ENCODE peak calls at places on chromosome 18, in six cellular contexts. U, I, Q, K, V and X are unnamed samples.

GRCh38 chr18:54918060-54918459 is 41.2 kb downstream of the CCDC68 start:
- DNase-seq in U (no peak), V (no peak), I (no peak), Q (no peak), K (no peak), X (no peak)

GRCh38 chr18:3269900-3270299 is 8.0 kb downstream of the MYL12B start:
- DNase-seq in I (no peak), U (no peak), Q (no peak), K (no peak), V (no peak), X (no peak)

GRCh38 chr18:58177886-58178470 is 134.0 kb downstream of the NEDD4L start:
- DNase-seq in I (peak), K (no peak), V (no peak), Q (no peak), U (peak), X (no peak)

GRCh38 chr18:697771-698170 is 14.7 kb downstream of the ENOSF1 start:
- DNase-seq in K (no peak), Q (no peak), U (no peak), I (no peak), V (no peak), X (no peak)

GRCh38 chr18:9403795-9404564 is 69.4 kb downstream of the TWSG1 start:
- DNase-seq in Q (no peak), V (no peak), U (peak), I (peak), K (no peak), X (no peak)

GRCh38 chr18:44920441-44920840 is 239.8 kb downstream of the SETBP1 start:
- DNase-seq in Q (no peak), K (no peak), U (no peak), V (no peak), I (no peak), X (no peak)

GRCh38 chr18:57352761-57353136 is 392 bp downstream of the ST8SIA3 start:
- DNase-seq in V (no peak), I (no peak), U (peak), K (no peak), Q (no peak), X (no peak)

GRCh38 chr18:32810314-32810713 is 37.5 kb upstream of the KLHL14 start:
- DNase-seq in V (no peak), Q (no peak), I (no peak), U (no peak), K (no peak), X (no peak)

GRCh38 chr18:54766631-54767030 is 61.6 kb upstream of the RAB27B start:
- DNase-seq in V (no peak), K (no peak), I (no peak), U (no peak), Q (no peak), X (no peak)

GRCh38 chr18:6975084-6975483 is 142.5 kb downstream of the LAMA1 start:
- DNase-seq in K (no peak), Q (no peak), I (no peak), U (no peak), V (no peak), X (no peak)

GRCh38 chr18:58044370-58045264 is 591 bp downstream of the NEDD4L start:
- DNase-seq in Q (peak), I (no peak), K (peak), V (no peak), U (peak), X (peak)

GRCh38 chr18:36620801-36621200 is 208.0 kb downstream of the TPGS2 start:
- DNase-seq in Q (no peak), U (no peak), V (no peak), I (no peak), K (no peak), X (no peak)

GRCh38 chr18:7830468-7830867 is 263.4 kb downstream of the PTPRM start:
- DNase-seq in U (no peak), V (peak), Q (no peak), K (no peak), I (no peak), X (peak)

GRCh38 chr18:2223394-2223793 is 347.9 kb downstream of the METTL4 start:
- DNase-seq in V (no peak), U (no peak), Q (no peak), K (no peak), I (no peak), X (no peak)

DNA sequence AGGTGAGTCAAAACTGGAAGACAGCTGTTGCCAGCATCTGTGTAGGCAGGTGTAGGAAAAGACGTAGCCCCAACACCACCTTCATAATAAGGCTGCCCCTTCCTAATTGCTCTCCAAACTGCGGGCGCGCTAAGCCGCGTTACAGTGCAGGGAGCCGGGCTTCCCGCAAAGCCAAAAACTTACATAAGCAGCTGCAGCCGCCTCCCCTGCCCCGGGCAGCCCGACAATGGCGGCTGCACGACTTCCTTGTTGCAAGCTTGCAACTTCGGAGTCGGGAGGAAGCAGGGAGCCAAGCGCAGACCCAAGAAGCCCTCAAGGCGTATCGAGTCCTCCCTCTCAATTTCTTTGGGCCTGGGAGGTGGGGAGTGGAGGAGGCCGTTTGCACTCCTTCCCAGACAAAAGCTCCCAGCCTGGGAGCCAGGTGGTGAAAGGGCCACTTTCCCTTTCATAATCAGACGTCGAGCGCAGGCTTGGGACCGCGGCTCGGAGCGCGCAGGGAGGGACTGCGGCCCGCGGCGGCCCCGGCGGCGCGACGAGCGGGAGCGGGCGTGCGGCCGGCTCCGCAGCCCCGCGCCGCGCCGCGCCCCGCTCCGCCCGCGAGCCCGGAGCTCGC is 802 bp downstream of the ZBTB14 start:
- DNase-seq in U (peak), V (no peak), K (no peak), I (peak), Q (peak), X (no peak)
- TF ChIP-seq POLR2A in U (peak), V (peak), K (peak), I (peak), Q (peak), X (peak)

GRCh38 chr18:80244956-80245730 is 2.2 kb downstream of the PARD6G start:
- DNase-seq in V (no peak), U (no peak), I (no peak), Q (no peak), K (no peak), X (no peak)

GRCh38 chr18:80245781-80246655 is 1.3 kb downstream of the PARD6G start:
- DNase-seq in Q (no peak), U (no peak), K (no peak), V (no peak), I (no peak), X (no peak)

GRCh38 chr18:80249217-80250093 is 2.1 kb upstream of the PARD6G start:
- DNase-seq in I (no peak), U (no peak), V (no peak), Q (no peak), K (no peak), X (no peak)

GRCh38 chr18:80247403-80247916 is at the start of gene PARD6G:
- DNase-seq in K (peak), U (peak), V (no peak), Q (peak), I (peak), X (peak)

DNA sequence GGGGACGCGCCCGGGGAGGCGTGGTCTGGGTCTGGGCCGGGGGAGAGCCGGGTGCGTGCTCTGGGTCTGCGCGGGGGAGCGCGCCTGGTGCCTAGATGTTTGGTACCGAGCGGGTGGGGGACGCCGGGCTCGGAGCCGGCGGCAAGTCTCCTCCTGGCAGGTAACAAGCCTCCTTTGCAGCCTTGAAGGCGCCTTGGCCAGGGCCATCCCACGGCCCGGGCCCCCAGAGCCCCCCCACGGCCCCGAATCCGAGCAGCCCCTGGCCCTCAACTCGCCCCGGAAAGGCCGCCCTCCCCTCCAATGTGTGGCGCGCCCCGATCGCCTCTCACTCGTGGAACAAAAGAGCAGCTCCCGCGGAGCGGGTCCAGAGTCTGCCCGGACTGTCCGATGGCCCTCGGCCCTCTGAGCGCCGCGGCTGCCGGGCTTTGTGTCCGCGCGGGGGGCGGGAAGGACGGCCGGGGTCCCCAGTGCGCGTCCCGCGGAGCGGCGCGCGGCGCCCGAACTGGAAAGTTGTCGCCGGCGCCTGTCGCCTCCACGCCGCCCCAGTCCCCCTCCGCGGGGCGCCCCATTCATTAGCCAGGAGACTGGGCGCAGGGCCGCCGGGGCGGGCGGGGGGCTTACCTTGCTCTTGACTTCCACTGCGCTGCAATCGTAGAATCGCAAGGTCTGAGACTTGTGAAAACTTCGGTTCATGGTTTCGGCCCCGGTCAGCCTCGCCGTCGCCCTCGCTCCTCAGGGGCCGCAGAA is 485 bp downstream of the PARD6G start:
- DNase-seq in I (no peak), U (peak), V (no peak), Q (peak), K (peak), X (peak)
- TF ChIP-seq TAF1 in I (no peak), U (no peak), V (no peak), Q (no peak), K (no peak), X (no peak)

GRCh38 chr18:79566841-79567370 is 112.7 kb upstream of the CTDP1 start:
- DNase-seq in K (no peak), I (no peak), V (no peak), U (no peak), Q (no peak), X (no peak)

GRCh38 chr18:79569720-79570119 is 109.9 kb upstream of the CTDP1 start:
- DNase-seq in I (no peak), Q (no peak), U (no peak), K (no peak), V (no peak), X (no peak)

GRCh38 chr18:79568543-79569205 is 110.9 kb upstream of the CTDP1 start:
- DNase-seq in Q (no peak), K (no peak), V (no peak), U (no peak), I (no peak), X (no peak)

GRCh38 chr18:79570266-79571201 is 109.1 kb upstream of the CTDP1 start:
- DNase-seq in Q (no peak), I (no peak), V (no peak), U (peak), K (no peak), X (no peak)

DNA sequence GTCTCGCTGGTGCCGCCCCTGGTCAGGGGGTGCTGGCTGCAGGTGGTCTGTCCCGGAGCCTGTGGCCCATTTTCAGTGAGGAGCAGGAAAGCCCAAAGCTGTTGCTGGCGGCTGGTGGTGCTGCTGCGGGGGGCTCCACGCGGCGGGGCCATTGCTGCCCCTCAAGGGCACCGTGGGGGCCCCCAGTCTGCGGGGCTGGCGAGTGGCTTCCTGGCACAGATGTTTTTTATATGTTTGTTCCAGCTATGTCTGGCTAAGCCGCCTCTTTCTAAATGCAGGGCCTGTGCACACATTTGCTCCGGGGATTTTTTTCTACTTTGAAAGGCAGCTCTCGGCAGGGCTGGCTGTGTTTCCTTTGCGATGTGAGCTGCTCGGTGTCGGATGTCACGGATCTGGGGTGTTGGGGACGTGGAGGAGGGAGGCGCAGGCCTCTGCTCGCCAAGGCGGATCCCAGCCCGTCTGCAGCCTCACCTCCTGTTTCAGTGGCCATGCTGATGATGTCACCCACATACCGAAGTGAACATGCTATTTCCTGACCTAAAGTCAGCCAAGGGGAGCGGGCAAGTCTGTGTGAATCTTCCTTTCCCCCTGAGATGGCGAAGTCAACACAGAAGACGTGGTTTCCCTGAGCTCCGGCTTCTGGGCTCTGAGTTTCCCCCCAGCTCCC is 112.0 kb upstream of the CTDP1 start:
- DNase-seq in V (no peak), U (no peak), K (no peak), I (no peak), Q (no peak), X (no peak)
- TF ChIP-seq POLR2AphosphoS5 in V (no peak), U (peak), K (no peak), I (no peak), Q (no peak), X (no peak)

GRCh38 chr18:34977787-34978532 is 63.3 kb upstream of the MAPRE2 start:
- DNase-seq in V (no peak), U (peak), Q (no peak), I (no peak), K (peak), X (peak)

GRCh38 chr18:34978533-34978893 is 62.7 kb upstream of the MAPRE2 start:
- DNase-seq in Q (no peak), U (no peak), K (no peak), V (no peak), I (no peak), X (no peak)

GRCh38 chr18:34976534-34976898 is 64.7 kb upstream of the MAPRE2 start:
- DNase-seq in U (no peak), K (no peak), I (no peak), V (no peak), Q (no peak), X (no peak)

GRCh38 chr18:34976084-34976483 is 65.1 kb upstream of the MAPRE2 start:
- DNase-seq in U (no peak), Q (no peak), I (no peak), K (no peak), V (no peak), X (no peak)

DNA sequence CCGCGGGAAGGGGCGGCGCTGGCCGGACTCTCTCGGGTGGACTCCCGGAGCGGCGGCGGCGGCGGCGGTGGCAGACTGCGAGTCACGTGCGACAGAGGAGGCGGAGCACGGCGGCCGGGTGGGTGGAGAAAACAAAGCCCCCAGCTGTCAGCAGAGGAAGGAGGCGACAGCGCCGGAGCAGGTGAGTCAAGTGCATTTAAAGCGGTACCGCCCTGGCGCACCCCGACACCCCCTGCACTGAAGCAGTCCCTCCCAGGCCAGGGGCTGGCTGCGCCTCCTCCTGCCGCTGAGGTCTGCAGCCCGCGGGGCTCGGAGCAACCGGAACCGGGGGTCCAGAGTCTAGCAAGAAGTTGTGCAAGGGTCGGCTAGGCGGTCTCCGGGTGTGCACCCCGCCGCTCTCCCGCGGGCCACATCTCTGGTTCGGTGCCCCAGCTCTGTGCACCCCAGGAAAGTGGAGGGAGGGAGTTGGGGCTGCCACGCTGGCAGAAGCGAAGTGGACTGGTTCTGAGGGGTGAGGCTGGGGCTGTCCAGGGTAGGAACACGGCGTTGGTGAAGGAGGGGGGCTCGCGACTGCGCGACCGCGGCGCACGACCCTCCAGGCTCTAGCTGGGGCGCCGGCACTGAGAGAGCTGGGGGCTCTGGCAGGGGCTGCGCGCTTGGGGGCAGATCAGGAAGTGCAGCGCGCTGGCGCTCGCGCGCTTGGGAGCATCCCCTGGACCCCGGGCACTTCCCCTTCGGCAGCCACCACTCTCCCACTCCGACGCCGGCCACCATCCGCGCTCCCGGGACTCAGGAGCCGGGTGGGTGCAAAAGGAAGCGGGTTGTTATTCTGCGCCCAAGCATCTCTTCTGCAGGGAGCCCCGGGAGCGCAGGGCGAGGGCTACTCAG is 64.1 kb upstream of the MAPRE2 start:
- DNase-seq in K (peak), I (peak), Q (peak), V (no peak), U (peak), X (peak)
- TF ChIP-seq POLR2A in K (no peak), I (no peak), Q (no peak), V (no peak), U (no peak), X (no peak)

DNA sequence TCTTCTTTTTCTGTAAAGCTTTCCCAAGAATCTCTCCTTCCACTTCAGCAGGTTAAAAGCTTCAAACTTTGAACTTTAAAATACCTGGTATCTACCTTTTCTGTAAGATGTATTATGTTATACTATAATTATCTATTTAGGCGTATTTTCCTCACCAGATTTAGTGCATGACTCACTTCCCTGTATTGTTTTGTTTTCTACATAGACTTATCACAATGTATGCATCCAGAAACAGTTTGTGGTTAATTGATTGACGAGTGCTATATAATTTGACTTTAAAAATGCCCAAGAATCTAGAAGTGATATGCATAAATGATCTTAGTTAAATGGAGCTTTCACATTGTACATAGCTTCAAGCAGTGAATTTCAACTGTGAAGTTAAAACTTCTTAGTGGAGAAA is 473.9 kb upstream of the CDH2 start:
- DNase-seq in K (no peak), V (no peak), U (no peak), Q (no peak), I (no peak), X (no peak)
- TF ChIP-seq TAF1 in K (no peak), V (no peak), U (no peak), Q (no peak), I (no peak), X (no peak)

DNA sequence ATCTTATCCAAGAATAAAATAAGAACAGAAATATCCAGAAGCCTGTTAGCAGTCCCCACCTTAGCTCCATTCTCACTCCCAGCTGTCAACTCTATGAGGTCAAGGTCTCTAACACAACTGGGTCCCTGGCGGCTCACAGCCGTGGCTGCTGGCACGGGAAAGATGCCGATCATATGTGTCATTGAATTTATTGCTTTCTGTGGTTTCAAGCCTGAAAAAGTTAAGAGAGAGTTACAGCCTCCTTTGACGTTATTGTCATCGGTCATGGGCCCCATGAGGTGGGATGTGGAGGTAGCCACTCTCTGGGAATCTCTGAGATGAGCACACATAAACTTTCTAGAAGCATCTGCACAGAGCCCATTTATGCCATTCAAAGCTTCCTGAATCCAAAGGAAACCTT is 28.7 kb upstream of the CABLES1 start:
- DNase-seq in K (no peak), I (peak), V (no peak), U (no peak), Q (no peak), X (no peak)
- TF ChIP-seq POLR2AphosphoS5 in K (no peak), I (no peak), V (no peak), U (no peak), Q (no peak), X (no peak)

GRCh38 chr18:47873625-47874024 is 56.8 kb downstream of the SMAD2 start:
- DNase-seq in K (no peak), I (no peak), V (no peak), Q (no peak), U (no peak), X (no peak)

GRCh38 chr18:47872426-47872825 is 58.0 kb downstream of the SMAD2 start:
- DNase-seq in K (no peak), U (no peak), V (no peak), I (no peak), Q (no peak), X (no peak)

GRCh38 chr18:47870605-47871004 is 59.9 kb downstream of the SMAD2 start:
- DNase-seq in U (no peak), K (no peak), V (no peak), Q (no peak), I (no peak), X (no peak)

GRCh38 chr18:47871288-47871687 is 59.2 kb downstream of the SMAD2 start:
- DNase-seq in I (peak), K (no peak), U (no peak), V (no peak), Q (no peak), X (no peak)

GRCh38 chr18:47868744-47869143 is 61.7 kb downstream of the SMAD2 start:
- DNase-seq in I (no peak), U (no peak), Q (no peak), V (no peak), K (no peak), X (no peak)
- TF ChIP-seq POLR2A in I (no peak), U (no peak), Q (no peak), V (no peak), K (no peak), X (no peak)

GRCh38 chr18:10928971-10929373 is 220.4 kb downstream of the PIEZO2 start:
- DNase-seq in K (peak), V (peak), U (no peak), I (no peak), Q (no peak), X (peak)
- TF ChIP-seq TAF1 in K (no peak), V (no peak), U (no peak), I (no peak), Q (no peak), X (no peak)